ENCODE peak calls at places on chromosomes 3 and 15, in eight cellular contexts. I is NCI-H1436; Q is activated T-cell treated with anti-CD3 and anti-CD28 coated beads, Interleukin-2, amount 50 U/mL, for 72 hours; F is DMS79 treated with DMSO at 0.1 percent for 48 hours; G is nucleus accumbens; P is cardiac septum; Z is activated gamma-delta T cell treated with Interleukin-2 at 50 U/mL for 16 hours; B is fibroblast of mammary gland. X is an unnamed sample.

GRCh38 chr3:46463120-46463867 is 1.4 kb downstream of the LTF start:
- DNase-seq in Q (no peak), P (peak), G (no peak), F (no peak), Z (no peak), B (no peak), I (no peak), X (no peak)

GRCh38 chr15:59274126-59274970 is 67.7 kb downstream of the LDHAL6B start:
- DNase-seq in P (no peak), F (no peak), Z (no peak), B (peak), I (no peak), G (no peak), Q (no peak), X (no peak)

GRCh38 chr3:39107874-39108308 is 411 bp downstream of the TTC21A start:
- DNase-seq in G (no peak), Z (no peak), P (no peak), B (peak), Q (no peak), F (no peak), I (no peak), X (no peak)

GRCh38 chr3:185724761-185725160 is 100.1 kb downstream of the IGF2BP2 start:
- DNase-seq in Z (no peak), F (no peak), B (peak), I (no peak), G (no peak), P (no peak), Q (no peak), X (no peak)

GRCh38 chr3:136952292-136952691 is 5.5 kb upstream of the IL20RB start:
- DNase-seq in P (no peak), Q (no peak), B (peak), G (no peak), I (no peak), Z (no peak), F (no peak), X (no peak)

GRCh38 chr3:12859840-12860239 is 18.5 kb upstream of the RPL32 start:
- DNase-seq in I (no peak), Q (no peak), G (no peak), B (no peak), Z (no peak), P (no peak), F (no peak), X (no peak)

GRCh38 chr3:141845407-141846049 is 30.9 kb upstream of the ATP1B3 start:
- DNase-seq in F (no peak), Q (peak), Z (peak), B (no peak), I (no peak), P (no peak), G (no peak), X (no peak)

GRCh38 chr3:131338948-131339640 is 42.5 kb upstream of the NUDT16 start:
- DNase-seq in G (no peak), P (no peak), I (no peak), B (peak), F (no peak), Q (no peak), Z (no peak), X (no peak)

GRCh38 chr3:184635126-184635525 is 73.5 kb downstream of the EPHB3 start:
- DNase-seq in B (no peak), Q (no peak), P (no peak), I (peak), G (no peak), Z (no peak), F (peak), X (no peak)

GRCh38 chr3:22263042-22263441 is 512.0 kb upstream of the ZNF385D start:
- DNase-seq in F (no peak), Q (no peak), B (peak), G (no peak), I (no peak), P (no peak), Z (no peak), X (no peak)

GRCh38 chr15:39587291-39587909 is 6.5 kb downstream of the THBS1 start:
- DNase-seq in B (peak), G (no peak), I (no peak), Z (no peak), F (no peak), P (no peak), Q (no peak), X (no peak)

GRCh38 chr15:74957301-74958035 is 896 bp upstream of the RPP25 start:
- DNase-seq in B (peak), F (no peak), Q (no peak), P (peak), I (peak), Z (no peak), G (no peak), X (no peak)

GRCh38 chr15:38440353-38441129 is 13.4 kb upstream of the FAM98B start:
- DNase-seq in G (peak), Z (peak), P (no peak), Q (peak), F (peak), B (peak), I (peak), X (peak)

GRCh38 chr3:112489674-112490479 is 9.4 kb downstream of the BTLA start:
- DNase-seq in F (no peak), B (no peak), I (no peak), P (no peak), G (no peak), Z (no peak), Q (no peak), X (no peak)

GRCh38 chr15:48177383-48177874 is 666 bp downstream of the MYEF2 start:
- DNase-seq in F (peak), I (peak), P (no peak), Q (no peak), B (peak), G (no peak), Z (no peak), X (peak)

GRCh38 chr3:170980399-170980798 is 46.1 kb downstream of the SLC2A2 start:
- DNase-seq in I (no peak), Z (no peak), Q (no peak), B (no peak), P (no peak), G (no peak), F (no peak), X (no peak)

GRCh38 chr15:68924866-68925599 is 5.3 kb upstream of the SPESP1 start:
- DNase-seq in I (peak), Z (peak), Q (peak), B (peak), F (peak), P (peak), G (peak), X (peak)

GRCh38 chr3:110521019-110521418 is 550.6 kb upstream of the NECTIN3 start:
- DNase-seq in G (no peak), Z (no peak), P (no peak), I (no peak), F (no peak), B (peak), Q (no peak), X (no peak)

GRCh38 chr15:29690765-29691475 is 131.3 kb downstream of the TJP1 start:
- DNase-seq in Z (no peak), G (no peak), P (no peak), Q (no peak), F (no peak), B (peak), I (no peak), X (no peak)

GRCh38 chr3:1960506-1960905 is 138.2 kb upstream of the CNTN4 start:
- DNase-seq in I (no peak), P (no peak), Z (no peak), Q (no peak), B (no peak), F (no peak), G (no peak), X (no peak)

GRCh38 chr3:72660270-72661114 is 187.8 kb downstream of the SHQ1 start:
- DNase-seq in Q (no peak), B (no peak), G (no peak), I (no peak), F (no peak), P (no peak), Z (no peak), X (no peak)

GRCh38 chr3:38008191-38008701 is 17.7 kb downstream of the VILL start:
- DNase-seq in I (no peak), Q (no peak), F (no peak), Z (no peak), G (no peak), P (no peak), B (no peak), X (no peak)

GRCh38 chr3:113495035-113495434 is 19.9 kb downstream of the SPICE1 start:
- DNase-seq in F (no peak), I (no peak), B (peak), G (no peak), Z (peak), Q (peak), P (no peak), X (no peak)

GRCh38 chr3:9226326-9226725 is 23.1 kb downstream of the SRGAP3 start:
- DNase-seq in B (peak), P (no peak), Q (no peak), Z (no peak), F (no peak), I (no peak), G (no peak), X (no peak)

GRCh38 chr3:159765025-159765859 is 223.4 kb upstream of the IL12A start:
- DNase-seq in F (peak), B (peak), Q (no peak), I (peak), P (peak), Z (no peak), G (peak), X (peak)

GRCh38 chr3:37224879-37225278 is 50.5 kb upstream of the LRRFIP2 start:
- DNase-seq in G (no peak), B (no peak), I (no peak), Z (no peak), F (no peak), Q (no peak), P (no peak), X (no peak)

GRCh38 chr15:72200395-72201237 is 3.0 kb upstream of the GRAMD2A start:
- DNase-seq in I (no peak), P (no peak), B (no peak), Q (no peak), Z (no peak), F (no peak), G (no peak), X (no peak)

GRCh38 chr3:108036984-108037741 is 53.7 kb downstream of the CD47 start:
- DNase-seq in B (peak), F (peak), G (no peak), P (no peak), Z (no peak), Q (no peak), I (no peak), X (peak)

GRCh38 chr15:25245801-25246622 is 192.8 kb downstream of the UBE3A start:
- DNase-seq in Z (no peak), G (no peak), F (no peak), B (no peak), I (no peak), Q (no peak), P (no peak), X (no peak)

GRCh38 chr15:100999369-100999768 is 80.2 kb downstream of the LRRK1 start:
- DNase-seq in B (peak), P (no peak), I (no peak), Z (no peak), Q (no peak), F (no peak), G (no peak), X (no peak)

GRCh38 chr3:194364652-194365434 is 4.7 kb downstream of the LRRC15 start:
- DNase-seq in Q (no peak), P (no peak), F (peak), B (peak), G (no peak), I (peak), Z (no peak), X (no peak)

GRCh38 chr3:136353461-136353860 is 103.3 kb downstream of the PCCB start:
- DNase-seq in P (no peak), I (no peak), Z (no peak), F (no peak), G (no peak), Q (peak), B (no peak), X (no peak)

GRCh38 chr3:170632780-170633179 is 46.9 kb upstream of the SLC7A14 start:
- DNase-seq in B (peak), G (no peak), F (peak), I (no peak), Z (no peak), P (no peak), Q (no peak), X (no peak)

GRCh38 chr15:69475769-69476358 is 23.2 kb downstream of the RPLP1 start:
- DNase-seq in Q (peak), P (peak), G (peak), Z (peak), F (peak), I (peak), B (peak), X (peak)

GRCh38 chr3:77411990-77412389 is 372.1 kb downstream of the ROBO2 start:
- DNase-seq in B (no peak), Z (no peak), F (no peak), G (no peak), P (no peak), I (no peak), Q (no peak), X (no peak)

GRCh38 chr15:61697796-61698195 is 362.5 kb downstream of the VPS13C start:
- DNase-seq in G (no peak), Z (no peak), F (no peak), I (no peak), Q (no peak), P (no peak), B (no peak), X (no peak)

X was measured in naive B cell.